ENCODE peak calls at places on chromosomes 3 and 15, in six cellular contexts. A, I, X, C, Z and W are unnamed samples.

GRCh38 chr15:72034351-72034750 is 83.6 kb downstream of the MYO9A start:
- DNase-seq in A (no peak), I (no peak), X (no peak), C (no peak), Z (no peak), W (no peak)

GRCh38 chr15:35289029-35289617 is 204.0 kb upstream of the NANOGP8 start:
- DNase-seq in A (peak; percentile 42), I (no peak), X (peak; percentile 35), C (no peak), Z (no peak), W (no peak)

GRCh38 chr3:190384241-190384863 is 3.6 kb upstream of the CLDN16 start:
- DNase-seq in A (peak; percentile 58), I (no peak), X (no peak), C (no peak), Z (no peak), W (no peak)

GRCh38 chr3:194466761-194467356 is 19.9 kb downstream of the ATP13A3 start:
- DNase-seq in A (no peak), I (no peak), X (no peak), C (no peak), Z (no peak), W (no peak)

GRCh38 chr3:12662593-12663310 is 1.2 kb downstream of the RAF1 start:
- DNase-seq in A (peak; percentile 28), I (no peak), X (no peak), C (no peak), Z (peak; percentile 54), W (no peak)

GRCh38 chr3:79019137-79019923 is 748.5 kb downstream of the ROBO1 start:
- DNase-seq in A (peak; percentile 71), I (no peak), X (peak; percentile 81), C (peak; percentile 87), Z (peak; percentile 68), W (peak; percentile 91)

GRCh38 chr3:34102290-34102689 is 303.9 kb downstream of the PDCD6IP start:
- DNase-seq in A (no peak), I (no peak), X (no peak), C (no peak), Z (no peak), W (no peak)

GRCh38 chr3:69541823-69542264 is 156.0 kb upstream of the FRMD4B start:
- DNase-seq in A (no peak), I (no peak), X (peak; percentile 27), C (peak; percentile 78), Z (peak; percentile 67), W (peak; percentile 66)

GRCh38 chr3:196246612-196247308 is 30.4 kb downstream of the SLC51A start:
- DNase-seq in A (no peak), I (no peak), X (no peak), C (no peak), Z (no peak), W (no peak)

DNA sequence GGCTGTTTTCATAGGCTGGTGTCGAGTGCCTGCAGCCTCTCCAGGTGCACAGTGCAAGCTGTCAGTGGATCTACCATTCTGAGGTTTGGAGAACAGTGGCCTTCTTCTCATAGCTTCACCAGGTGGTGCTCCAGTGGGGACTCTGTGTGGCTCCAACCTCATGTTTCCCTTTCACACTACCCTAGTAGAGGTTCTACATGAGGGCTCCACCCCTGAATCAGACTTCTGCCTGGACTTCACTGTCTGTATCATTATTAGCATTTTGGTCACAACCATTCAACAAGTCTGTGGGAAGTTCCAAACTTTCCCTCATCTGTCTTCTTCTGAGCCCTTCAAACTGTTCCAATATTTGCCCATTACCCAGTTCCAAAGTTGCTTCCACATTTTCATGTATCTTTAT is 1003.7 kb downstream of the MCTP2 start:
- DNase-seq in A (no peak), I (no peak), X (no peak), C (no peak), Z (no peak), W (no peak)
- H3K9me3 ChIP-seq in A (peaks cover 18% of the 10 kb centered on the region), I (peaks cover 9% of the 10 kb centered on the region), X (peaks cover 10% of the 10 kb centered on the region), C (peaks cover 7% of the 10 kb centered on the region), Z (no peaks in the 10 kb centered on the region), W (no peaks in the 10 kb centered on the region)

GRCh38 chr15:39580630-39581500 is at the start of gene THBS1:
- DNase-seq in A (peak; percentile 57), I (peak; percentile 19), X (peak; percentile 91), C (peak; percentile 94), Z (peak; percentile 92), W (peak; percentile 99)

GRCh38 chr15:39582286-39582976 is 1.6 kb downstream of the THBS1 start:
- DNase-seq in A (no peak), I (no peak), X (no peak), C (no peak), Z (no peak), W (no peak)

GRCh38 chr15:39582977-39583585 is 2.2 kb downstream of the THBS1 start:
- DNase-seq in A (no peak), I (no peak), X (no peak), C (no peak), Z (no peak), W (no peak)

GRCh38 chr15:39580117-39580629 is 706 bp upstream of the THBS1 start:
- DNase-seq in A (peak; percentile 54), I (peak; percentile 50), X (peak; percentile 90), C (peak; percentile 96), Z (peak; percentile 93), W (peak; percentile 93)

GRCh38 chr15:39581501-39582285 is 814 bp downstream of the THBS1 start:
- DNase-seq in A (peak; percentile 52), I (no peak), X (no peak), C (no peak), Z (peak; percentile 76), W (no peak)
- H3K4me3 ChIP-seq in A (peak overlapping the region; percentile 95), I (peak overlapping the region; percentile 69), X (peak overlapping the region; percentile 85), C (peak overlapping the region; percentile 61), Z (peak overlapping the region; percentile 67), W (peak overlapping the region; percentile 68)

GRCh38 chr15:48834756-48835155 is 23.9 kb upstream of the CEP152 start:
- DNase-seq in A (no peak), I (no peak), X (no peak), C (no peak), Z (no peak), W (no peak)
- H3K9me3 ChIP-seq in A (peaks cover 4% of the 10 kb centered on the region), I (no peaks in the 10 kb centered on the region), X (peaks cover 6% of the 10 kb centered on the region), C (no peaks in the 10 kb centered on the region), Z (no peaks in the 10 kb centered on the region), W (no peaks in the 10 kb centered on the region)

GRCh38 chr3:125119752-125120369 is 64.1 kb upstream of the HEG1 start:
- DNase-seq in A (no peak), I (no peak), X (no peak), C (peak; percentile 28), Z (no peak), W (no peak)
- H3K4me3 ChIP-seq in A (no peak overlapping the region), I (peak overlapping the region; percentile 13), X (no peak overlapping the region), C (peak overlapping the region; percentile 13), Z (peak overlapping the region; percentile 10), W (no peak overlapping the region)

GRCh38 chr3:128753715-128754114 is 27.7 kb downstream of the RAB7A start:
- DNase-seq in A (no peak), I (no peak), X (no peak), C (no peak), Z (no peak), W (no peak)
- H3K9me3 ChIP-seq in A (no peaks in the 10 kb centered on the region), I (no peaks in the 10 kb centered on the region), X (peaks cover 44% of the 10 kb centered on the region), C (no peaks in the 10 kb centered on the region), Z (no peaks in the 10 kb centered on the region), W (no peaks in the 10 kb centered on the region)

DNA sequence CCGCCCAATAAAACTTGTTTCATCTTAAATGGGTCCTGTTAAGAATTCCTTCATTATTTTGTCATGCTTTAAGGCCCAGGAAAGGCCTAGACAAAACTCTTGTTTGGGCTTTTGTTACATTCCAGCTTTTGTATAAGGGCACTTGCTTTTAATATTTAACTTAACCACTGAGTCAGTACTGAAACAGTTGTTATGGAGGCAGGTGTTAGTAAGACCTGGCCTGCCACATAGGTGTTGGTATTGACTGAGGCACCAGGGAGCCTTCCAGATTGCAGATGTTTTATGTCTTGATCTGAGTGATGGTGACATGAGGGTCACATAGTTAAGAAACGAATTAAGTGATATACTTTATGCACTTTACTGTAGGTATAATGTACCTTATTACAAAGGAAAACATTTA is 274.9 kb upstream of the TGFBR2 start:
- DNase-seq in A (no peak), I (no peak), X (no peak), C (no peak), Z (no peak), W (no peak)
- H3K4me3 ChIP-seq in A (no peak overlapping the region), I (no peak overlapping the region), X (no peak overlapping the region), C (no peak overlapping the region), Z (no peak overlapping the region), W (no peak overlapping the region)

GRCh38 chr3:191997579-191998268 is 536.8 kb downstream of the PYDC2 start:
- DNase-seq in A (no peak), I (no peak), X (peak; percentile 56), C (no peak), Z (no peak), W (no peak)
- H3K9me3 ChIP-seq in A (no peaks in the 10 kb centered on the region), I (no peaks in the 10 kb centered on the region), X (peaks cover 6% of the 10 kb centered on the region), C (no peaks in the 10 kb centered on the region), Z (peaks cover 3% of the 10 kb centered on the region), W (no peaks in the 10 kb centered on the region)

DNA sequence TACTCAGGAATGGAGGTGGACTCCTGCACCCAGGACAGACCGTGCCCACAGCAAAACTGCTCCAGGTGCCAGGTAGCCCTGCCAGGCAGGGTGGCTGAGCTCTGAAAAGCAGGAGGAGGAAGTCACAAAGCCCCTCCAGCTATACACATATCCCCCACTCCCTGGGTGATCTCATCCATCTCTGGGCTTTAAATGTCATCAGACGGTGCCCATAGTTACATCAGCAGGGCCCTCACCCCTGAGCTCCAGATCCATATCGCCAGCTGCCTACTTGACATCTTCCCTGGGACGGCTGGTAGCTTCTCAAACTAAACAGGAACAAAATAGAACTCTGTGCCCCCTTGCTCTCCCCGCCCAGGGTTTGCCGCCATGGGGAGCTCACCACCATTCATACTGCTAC is 87.7 kb downstream of the MEGF11 start:
- DNase-seq in A (no peak), I (no peak), X (no peak), C (no peak), Z (no peak), W (no peak)
- H3K4me3 ChIP-seq in A (no peak overlapping the region), I (no peak overlapping the region), X (no peak overlapping the region), C (no peak overlapping the region), Z (no peak overlapping the region), W (no peak overlapping the region)

GRCh38 chr15:66284276-66284675 is 9.1 kb upstream of the DIS3L start:
- DNase-seq in A (no peak), I (no peak), X (no peak), C (no peak), Z (no peak), W (no peak)

GRCh38 chr15:66278061-66278460 is 15.3 kb upstream of the DIS3L start:
- DNase-seq in A (no peak), I (no peak), X (no peak), C (no peak), Z (no peak), W (no peak)

GRCh38 chr15:66276546-66276945 is 16.8 kb upstream of the DIS3L start:
- DNase-seq in A (no peak), I (no peak), X (no peak), C (no peak), Z (no peak), W (no peak)

GRCh38 chr15:66275352-66275751 is 18.0 kb upstream of the DIS3L start:
- DNase-seq in A (no peak), I (no peak), X (no peak), C (no peak), Z (no peak), W (no peak)

DNA sequence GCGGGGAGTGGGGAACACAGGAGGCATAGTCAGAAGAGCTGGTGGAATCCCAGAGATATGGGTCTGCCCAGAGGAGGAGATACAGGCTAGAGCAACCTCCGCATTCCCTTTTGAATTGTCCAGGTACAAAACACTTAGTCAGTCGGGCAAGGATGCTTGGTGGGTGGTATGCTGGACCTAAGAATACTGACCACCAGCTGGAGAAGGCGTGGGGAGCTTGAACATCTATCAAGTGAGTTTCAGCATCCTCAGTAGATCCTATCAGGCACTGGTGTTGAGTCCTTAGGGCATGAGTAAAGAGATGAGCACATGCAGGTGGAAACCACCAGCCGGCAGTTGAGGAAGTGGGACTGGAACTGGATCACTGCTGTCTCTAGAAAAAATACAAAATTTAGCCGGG is 14.7 kb upstream of the DIS3L start:
- DNase-seq in A (no peak), I (no peak), X (no peak), C (no peak), Z (no peak), W (no peak)
- H3K9me3 ChIP-seq in A (peaks cover 3% of the 10 kb centered on the region), I (no peaks in the 10 kb centered on the region), X (peaks cover 3% of the 10 kb centered on the region), C (no peaks in the 10 kb centered on the region), Z (peaks cover 3% of the 10 kb centered on the region), W (no peaks in the 10 kb centered on the region)